ENCODE peak calls at places on chromosomes 7 and 10, in four cellular contexts. W is GM12878, F is HL-60, H is K562. Y is an unnamed sample.

GRCh38 chr10:119449760-119450461 is 92.6 kb downstream of the RGS10 start:
- DNase-seq in F (no peak), H (no peak), W (no peak), Y (peak; percentile 63)

GRCh38 chr10:70307096-70307495 is 23.3 kb upstream of the NPFFR1 start:
- DNase-seq in F (no peak), H (no peak), W (no peak), Y (no peak)

GRCh38 chr7:44220732-44221131 is 20.0 kb downstream of the YKT6 start:
- DNase-seq in F (no peak), W (no peak), H (no peak), Y (no peak)

GRCh38 chr7:92763636-92764423 is 72.5 kb downstream of the CDK6 start:
- DNase-seq in F (no peak), W (no peak), H (peak; percentile 68), Y (no peak)

GRCh38 chr10:129046074-129046681 is 420.9 kb upstream of the MGMT start:
- DNase-seq in W (no peak), F (no peak), H (no peak), Y (no peak)

GRCh38 chr10:92419740-92420553 is 129.0 kb downstream of the MARCHF5 start:
- DNase-seq in F (no peak), H (no peak), W (no peak), Y (no peak)

GRCh38 chr7:80916770-80917681 is 1.8 kb downstream of the SEMA3C start:
- DNase-seq in H (no peak), F (no peak), W (no peak), Y (no peak)

GRCh38 chr10:123551259-123551658 is 114.9 kb upstream of the GPR26 start:
- DNase-seq in F (no peak), H (no peak), W (no peak), Y (no peak)

GRCh38 chr10:28818645-28819036 is 141.3 kb downstream of the BAMBI start:
- DNase-seq in H (no peak), F (no peak), W (no peak), Y (no peak)

GRCh38 chr7:149882264-149883048 is 8.7 kb downstream of the ATP6V0E2 start:
- DNase-seq in F (no peak), H (no peak), W (no peak), Y (peak; percentile 7)

GRCh38 chr7:77439572-77439971 is 23.4 kb upstream of the GSAP start:
- DNase-seq in F (no peak), H (peak; percentile 25), W (no peak), Y (no peak)

GRCh38 chr10:130400890-130401289 is 264.7 kb downstream of the GLRX3 start:
- DNase-seq in W (no peak), H (no peak), F (no peak), Y (no peak)

GRCh38 chr10:6052247-6053221 is 9.6 kb downstream of the IL2RA start:
- DNase-seq in F (no peak), W (peak; percentile 73), H (no peak), Y (no peak)

GRCh38 chr7:29454464-29454863 is 109.2 kb upstream of the PRR15 start:
- DNase-seq in H (peak; percentile 7), W (no peak), F (no peak), Y (no peak)

GRCh38 chr7:55369427-55369826 is 4.3 kb downstream of the LANCL2 start:
- DNase-seq in W (no peak), F (no peak), H (no peak), Y (no peak)

GRCh38 chr10:122646511-122647382 is 52.9 kb downstream of the C10orf120 start:
- DNase-seq in H (no peak), W (no peak), F (no peak), Y (no peak)

GRCh38 chr7:40586197-40586596 is 451.4 kb downstream of the SUGCT start:
- DNase-seq in W (no peak), H (no peak), F (peak; percentile 41), Y (no peak)

GRCh38 chr10:69645296-69645665 is 15.2 kb downstream of the FAM241B start:
- DNase-seq in W (no peak), H (no peak), F (no peak), Y (no peak)

GRCh38 chr7:66664590-66665293 is 36.1 kb downstream of the KCTD7 start:
- DNase-seq in F (no peak), W (no peak), H (no peak), Y (no peak)

GRCh38 chr10:73641272-73642060 is at the start of gene MYOZ1:
- DNase-seq in H (no peak), W (no peak), F (no peak), Y (no peak)

GRCh38 chr7:134750083-134751062 is 29.1 kb upstream of the CALD1 start:
- DNase-seq in H (peak; percentile 86), W (no peak), F (peak; percentile 50), Y (peak; percentile 19)

GRCh38 chr7:33686001-33686591 is 219.2 kb upstream of the BMPER start:
- DNase-seq in H (peak; percentile 5), W (no peak), F (no peak), Y (no peak)

GRCh38 chr10:31353574-31353973 is 34.6 kb downstream of the ZEB1 start:
- DNase-seq in H (peak; percentile 8), W (peak; percentile 73), F (peak; percentile 18), Y (no peak)

GRCh38 chr7:130417215-130417614 is 23.6 kb downstream of the CEP41 start:
- DNase-seq in H (no peak), F (no peak), W (no peak), Y (no peak)

GRCh38 chr7:78450754-78451153 is 652.2 kb downstream of the PHTF2 start:
- DNase-seq in W (no peak), F (no peak), H (no peak), Y (no peak)

GRCh38 chr7:293681-294439 is 3.9 kb downstream of the FOXL3 start:
- DNase-seq in F (no peak), H (no peak), W (no peak), Y (no peak)

GRCh38 chr10:119335671-119336353 is 128.4 kb downstream of the GRK5 start:
- DNase-seq in H (no peak), F (no peak), W (no peak), Y (no peak)

GRCh38 chr7:43148161-43148731 is 35.8 kb downstream of the HECW1 start:
- DNase-seq in W (no peak), H (no peak), F (no peak), Y (no peak)

GRCh38 chr7:151642746-151643145 is 123.1 kb upstream of the RHEB start:
- DNase-seq in W (no peak), F (no peak), H (no peak), Y (no peak)

GRCh38 chr7:106371629-106372028 is 86.8 kb upstream of the NAMPT start:
- DNase-seq in H (peak; percentile 47), F (peak; percentile 59), W (no peak), Y (no peak)

GRCh38 chr10:18571780-18572179 is 79.6 kb downstream of the NSUN6 start:
- DNase-seq in H (no peak), F (no peak), W (no peak), Y (no peak)

GRCh38 chr10:122740640-122741039 is 41.0 kb upstream of the C10orf120 start:
- DNase-seq in F (no peak), H (no peak), W (no peak), Y (no peak)

GRCh38 chr7:33423646-33424020 is 294.3 kb downstream of the BBS9 start:
- DNase-seq in H (peak; percentile 12), F (no peak), W (peak; percentile 24), Y (peak; percentile 1)

GRCh38 chr10:78543749-78544446 is 510.2 kb downstream of the RPS24 start:
- DNase-seq in H (no peak), F (no peak), W (no peak), Y (no peak)

GRCh38 chr7:122764902-122765301 is 62.2 kb upstream of the RNF148 start:
- DNase-seq in W (no peak), H (no peak), F (no peak), Y (no peak)

GRCh38 chr10:58486821-58487220 is 25.9 kb upstream of the BICC1 start:
- DNase-seq in H (no peak), W (no peak), F (no peak), Y (no peak)

GRCh38 chr7:131057524-131058065 is 270.1 kb upstream of the MKLN1 start:
- DNase-seq in H (no peak), W (no peak), F (no peak), Y (no peak)

GRCh38 chr10:121662531-121662930 is 64.3 kb upstream of the FGFR2 start:
- DNase-seq in W (no peak), H (no peak), F (no peak), Y (no peak)

GRCh38 chr7:105278973-105279687 is 109.6 kb downstream of the SRPK2 start:
- DNase-seq in W (no peak), H (no peak), F (no peak), Y (no peak)

GRCh38 chr7:111339006-111339405 is 223.3 kb downstream of the IMMP2L start:
- DNase-seq in H (no peak), W (no peak), F (no peak), Y (no peak)

GRCh38 chr10:132198068-132198370 is 11.3 kb downstream of the DPYSL4 start:
- DNase-seq in F (no peak), W (no peak), H (no peak), Y (no peak)

GRCh38 chr10:132199268-132199853 is 12.6 kb downstream of the DPYSL4 start:
- DNase-seq in W (no peak), H (no peak), F (no peak), Y (no peak)

GRCh38 chr10:132197271-132198067 is 10.7 kb downstream of the DPYSL4 start:
- DNase-seq in H (no peak), W (no peak), F (no peak), Y (no peak)

GRCh38 chr10:132199854-132200311 is 13.1 kb downstream of the DPYSL4 start:
- DNase-seq in F (no peak), W (no peak), H (no peak), Y (no peak)

GRCh38 chr10:132198381-132199181 is 11.8 kb downstream of the DPYSL4 start:
- DNase-seq in H (no peak), W (no peak), F (no peak), Y (no peak)
- TF ChIP-seq SPI1 in H (no peak), W (no peak), F (no peak), Y (no peak)

DNA sequence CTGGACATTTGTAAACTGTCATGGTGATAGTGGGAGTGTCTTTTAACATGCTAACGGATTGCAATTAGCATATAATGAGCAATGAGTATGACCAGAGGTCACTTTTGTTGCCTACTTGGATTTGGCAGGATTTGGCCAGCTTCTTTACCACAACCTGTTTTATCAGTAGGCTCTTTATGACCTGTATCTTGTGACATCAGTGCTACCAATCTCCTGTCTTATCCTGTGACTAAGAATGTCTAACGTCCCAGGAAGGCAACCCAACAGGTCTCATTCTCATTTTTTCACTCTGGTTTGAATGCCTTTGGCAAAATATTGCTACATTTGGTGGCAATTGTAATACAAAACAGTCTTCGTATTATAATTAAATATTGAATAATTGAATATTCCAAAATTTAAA is 587.7 kb upstream of the POM121L12 start:
- DNase-seq in W (no peak), H (no peak), F (no peak), Y (no peak)
- TF ChIP-seq POLR2AphosphoS5 in W (no peak), H (no peak), F (no peak), Y (no peak)

GRCh38 chr10:3774814-3775670 is 10.0 kb downstream of the KLF6 start:
- DNase-seq in F (no peak), W (no peak), H (peak; percentile 69), Y (no peak)
- TF ChIP-seq SPI1 in F (no peak), W (no peak), H (no peak), Y (no peak)

DNA sequence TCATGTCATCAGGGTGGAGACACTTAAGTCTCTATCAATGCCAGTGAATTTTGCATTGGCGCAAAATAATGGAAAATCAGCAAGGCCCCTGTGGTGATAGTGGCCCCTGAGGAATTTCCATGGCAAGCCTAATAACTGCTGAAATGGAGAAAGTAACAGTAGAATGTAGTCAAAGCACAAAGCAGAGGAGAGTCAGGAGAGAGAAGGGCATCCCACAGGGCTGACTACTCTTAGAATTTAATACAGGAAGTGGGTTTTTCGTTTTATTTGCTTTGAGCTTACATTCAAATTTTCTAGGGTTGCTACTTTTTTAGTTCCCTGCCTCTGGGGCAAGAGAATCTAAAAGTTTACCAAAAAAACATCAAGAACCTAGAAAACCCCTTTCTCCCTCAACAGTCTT is 39.0 kb downstream of the BZW2 start:
- DNase-seq in F (no peak), H (no peak), W (no peak), Y (no peak)
- TF ChIP-seq POLR2AphosphoS5 in F (no peak), H (no peak), W (no peak), Y (no peak)

Y was measured in GM12891.